ENCODE peak calls at places on chromosomes 5 and 9, in five cellular contexts. T, E, Z, R and F are unnamed samples.

GRCh38 chr5:130138406-130139060 is 234.3 kb downstream of the CHSY3 start:
- DNase-seq in T (no peak), R (no peak), Z (no peak), E (no peak), F (peak)

GRCh38 chr5:58922392-58923171 is 339.7 kb downstream of the RAB3C start:
- DNase-seq in R (no peak), Z (peak), T (peak), E (peak), F (no peak)

GRCh38 chr5:37619353-37619752 is 220.5 kb downstream of the GDNF start:
- DNase-seq in E (no peak), Z (no peak), T (no peak), R (peak), F (peak)

GRCh38 chr5:139091439-139092156 is 106.6 kb downstream of the SIL1 start:
- DNase-seq in R (no peak), E (no peak), Z (peak), T (no peak), F (peak)

GRCh38 chr9:124008855-124009834 is 2.4 kb upstream of the LHX2 start:
- DNase-seq in E (no peak), T (no peak), R (no peak), Z (no peak), F (no peak)

GRCh38 chr5:136809382-136809781 is 444.0 kb upstream of the TRPC7 start:
- DNase-seq in Z (no peak), T (no peak), E (no peak), R (no peak), F (no peak)

GRCh38 chr9:89657765-89658164 is 53.0 kb downstream of the GADD45G start:
- DNase-seq in T (no peak), E (peak), R (no peak), Z (no peak), F (no peak)

GRCh38 chr9:20823051-20823450 is 139.0 kb downstream of the FOCAD start:
- DNase-seq in Z (no peak), R (peak), E (no peak), T (no peak), F (no peak)

GRCh38 chr9:19551124-19551929 is 142.5 kb downstream of the ACER2 start:
- DNase-seq in R (no peak), T (no peak), Z (peak), E (no peak), F (no peak)

GRCh38 chr5:65100846-65101678 is 332.3 kb downstream of the CWC27 start:
- DNase-seq in E (no peak), Z (peak), R (no peak), T (peak), F (peak)

GRCh38 chr5:123371575-123372179 is 51.5 kb downstream of the CEP120 start:
- DNase-seq in T (peak), R (no peak), E (peak), Z (peak), F (peak)

GRCh38 chr5:123365163-123365562 is 58.0 kb downstream of the CEP120 start:
- DNase-seq in Z (no peak), R (no peak), T (no peak), E (no peak), F (peak)

GRCh38 chr5:123369371-123369968 is 53.7 kb downstream of the CEP120 start:
- DNase-seq in T (no peak), Z (no peak), E (no peak), R (no peak), F (no peak)

GRCh38 chr5:123364443-123364842 is 58.8 kb downstream of the CEP120 start:
- DNase-seq in E (no peak), R (no peak), Z (no peak), T (no peak), F (no peak)

GRCh38 chr5:123367739-123368138 is 55.5 kb downstream of the CEP120 start:
- DNase-seq in T (no peak), R (no peak), Z (no peak), E (no peak), F (peak)
- TF ChIP-seq CTCF in T (peak), R (no peak), Z (peak), E (no peak), F (peak)

GRCh38 chr9:127633216-127633615 is 21.1 kb downstream of the STXBP1 start:
- DNase-seq in T (no peak), R (no peak), Z (no peak), E (no peak), F (no peak)
- TF ChIP-seq CTCF in T (no peak), R (no peak), Z (no peak), E (no peak), F (no peak)

GRCh38 chr5:154652746-154653417 is 102.3 kb upstream of the LARP1 start:
- DNase-seq in Z (no peak), R (no peak), T (no peak), E (peak), F (peak)
- TF ChIP-seq CTCF in Z (no peak), R (no peak), T (no peak), E (no peak), F (no peak)

DNA sequence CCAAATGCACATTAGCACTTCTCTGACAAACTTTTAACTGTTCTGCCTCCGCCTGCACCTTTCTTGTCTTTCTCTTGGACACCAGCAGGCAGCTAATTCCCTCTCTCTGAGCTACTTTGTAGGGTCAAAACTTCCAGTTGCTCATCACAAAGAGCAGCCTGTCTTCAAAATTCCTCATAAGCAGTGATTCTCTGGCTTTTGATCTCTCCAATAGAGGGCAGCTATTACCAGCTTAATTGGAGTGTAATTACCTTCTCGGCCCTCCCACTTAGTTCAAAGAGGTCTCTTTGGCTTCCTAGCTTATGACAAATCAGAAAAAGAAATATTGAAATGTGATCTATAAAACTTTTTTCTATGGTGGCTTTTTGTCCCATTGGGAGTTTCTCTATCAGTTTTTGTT is 43.6 kb upstream of the RAD23B start:
- DNase-seq in T (no peak), R (no peak), E (no peak), Z (no peak), F (peak)
- TF ChIP-seq CTCF in T (peak), R (no peak), E (peak), Z (peak), F (peak)

GRCh38 chr5:135466178-135467050 is 14.3 kb upstream of the TIFAB start:
- DNase-seq in Z (peak), R (no peak), T (peak), E (peak), F (peak)
- TF ChIP-seq CTCF in Z (peak), R (peak), T (peak), E (peak), F (peak)